ENCODE peak calls at places on chromosomes 12 and 14, in ten cellular contexts. One of them, this sample, is unnamed.

GRCh38 chr14:72535485-72535884 is 358.4 kb downstream of the DPF3 start:
- DNase-seq in SW480: no peak
- DNase-seq in NCI-H2081: no peak
- DNase-seq in RWPE2: no peak
- DNase-seq in posterior cingulate gyrus: no peak
- DNase-seq in GM23248: no peak
- DNase-seq in neural progenitor cell: no peak
- DNase-seq in left ventricle myocardium superior: no peak
- DNase-seq in nucleus accumbens: no peak
- DNase-seq in A549: no peak
- DNase-seq in this sample: peak; percentile 30

GRCh38 chr14:76773188-76773885 is 12.1 kb downstream of the VASH1 start:
- DNase-seq in SW480: peak; percentile 69
- DNase-seq in NCI-H2081: no peak
- DNase-seq in RWPE2: peak; percentile 38
- DNase-seq in posterior cingulate gyrus: no peak
- DNase-seq in GM23248: peak; percentile 90
- DNase-seq in neural progenitor cell: no peak
- DNase-seq in left ventricle myocardium superior: peak; percentile 59
- DNase-seq in nucleus accumbens: peak; percentile 41
- DNase-seq in A549: peak; percentile 54
- DNase-seq in this sample: no peak

GRCh38 chr14:26702721-26703250 is 105.0 kb upstream of the NOVA1 start:
- DNase-seq in SW480: no peak
- DNase-seq in NCI-H2081: no peak
- DNase-seq in RWPE2: no peak
- DNase-seq in posterior cingulate gyrus: no peak
- DNase-seq in GM23248: peak; percentile 31
- DNase-seq in neural progenitor cell: peak; percentile 3
- DNase-seq in left ventricle myocardium superior: no peak
- DNase-seq in nucleus accumbens: no peak
- DNase-seq in A549: no peak
- DNase-seq in this sample: no peak

GRCh38 chr12:131132118-131132892 is 178.6 kb downstream of the ADGRD1 start:
- DNase-seq in SW480: peak; percentile 70
- DNase-seq in NCI-H2081: peak; percentile 20
- DNase-seq in RWPE2: no peak
- DNase-seq in posterior cingulate gyrus: peak; percentile 74
- DNase-seq in GM23248: peak; percentile 85
- DNase-seq in neural progenitor cell: peak; percentile 91
- DNase-seq in left ventricle myocardium superior: peak; percentile 82
- DNase-seq in nucleus accumbens: peak; percentile 46
- DNase-seq in A549: peak; percentile 79
- DNase-seq in this sample: no peak

GRCh38 chr14:32027255-32027939 is 49.7 kb upstream of the ARHGAP5 start:
- DNase-seq in SW480: no peak
- DNase-seq in NCI-H2081: no peak
- DNase-seq in RWPE2: no peak
- DNase-seq in posterior cingulate gyrus: no peak
- DNase-seq in GM23248: peak; percentile 20
- DNase-seq in neural progenitor cell: no peak
- DNase-seq in left ventricle myocardium superior: no peak
- DNase-seq in nucleus accumbens: no peak
- DNase-seq in A549: peak; percentile 32
- DNase-seq in this sample: no peak

GRCh38 chr12:64660237-64661018 is 50.1 kb downstream of the RASSF3 start:
- DNase-seq in SW480: no peak
- DNase-seq in NCI-H2081: no peak
- DNase-seq in RWPE2: no peak
- DNase-seq in posterior cingulate gyrus: no peak
- DNase-seq in GM23248: no peak
- DNase-seq in neural progenitor cell: no peak
- DNase-seq in left ventricle myocardium superior: no peak
- DNase-seq in nucleus accumbens: no peak
- DNase-seq in A549: no peak
- DNase-seq in this sample: no peak

GRCh38 chr14:60722163-60722835 is 1.9 kb downstream of the SIX4 start:
- DNase-seq in SW480: peak; percentile 87
- DNase-seq in NCI-H2081: peak; percentile 7
- DNase-seq in RWPE2: peak; percentile 84
- DNase-seq in posterior cingulate gyrus: peak; percentile 16
- DNase-seq in GM23248: peak; percentile 80
- DNase-seq in neural progenitor cell: peak; percentile 86
- DNase-seq in left ventricle myocardium superior: peak; percentile 27
- DNase-seq in nucleus accumbens: no peak
- DNase-seq in A549: peak; percentile 50
- DNase-seq in this sample: no peak

GRCh38 chr12:51419473-51420228 is 5.0 kb upstream of the SLC4A8 start:
- DNase-seq in SW480: no peak
- DNase-seq in NCI-H2081: peak; percentile 61
- DNase-seq in RWPE2: no peak
- DNase-seq in posterior cingulate gyrus: no peak
- DNase-seq in GM23248: peak; percentile 11
- DNase-seq in neural progenitor cell: peak; percentile 54
- DNase-seq in left ventricle myocardium superior: no peak
- DNase-seq in nucleus accumbens: peak; percentile 13
- DNase-seq in A549: peak; percentile 25
- DNase-seq in this sample: no peak

GRCh38 chr12:1474059-1474537 is 120.3 kb downstream of the FBXL14 start:
- DNase-seq in SW480: peak; percentile 78
- DNase-seq in NCI-H2081: no peak
- DNase-seq in RWPE2: no peak
- DNase-seq in posterior cingulate gyrus: no peak
- DNase-seq in GM23248: peak; percentile 97
- DNase-seq in neural progenitor cell: no peak
- DNase-seq in left ventricle myocardium superior: no peak
- DNase-seq in nucleus accumbens: no peak
- DNase-seq in A549: peak; percentile 12
- DNase-seq in this sample: peak; percentile 42

GRCh38 chr14:91032250-91032649 is 28.2 kb downstream of the RPS6KA5 start:
- DNase-seq in SW480: no peak
- DNase-seq in NCI-H2081: no peak
- DNase-seq in RWPE2: no peak
- DNase-seq in posterior cingulate gyrus: no peak
- DNase-seq in GM23248: no peak
- DNase-seq in neural progenitor cell: no peak
- DNase-seq in left ventricle myocardium superior: no peak
- DNase-seq in nucleus accumbens: no peak
- DNase-seq in A549: no peak
- DNase-seq in this sample: no peak

GRCh38 chr12:120538281-120539156 is 4.4 kb downstream of the RNF10 start:
- DNase-seq in SW480: peak; percentile 55
- DNase-seq in NCI-H2081: no peak
- DNase-seq in RWPE2: no peak
- DNase-seq in posterior cingulate gyrus: no peak
- DNase-seq in GM23248: peak; percentile 72
- DNase-seq in neural progenitor cell: no peak
- DNase-seq in left ventricle myocardium superior: peak; percentile 73
- DNase-seq in nucleus accumbens: no peak
- DNase-seq in A549: no peak
- DNase-seq in this sample: no peak

GRCh38 chr12:96241484-96242256 is 47.5 kb downstream of the ELK3 start:
- DNase-seq in SW480: no peak
- DNase-seq in NCI-H2081: no peak
- DNase-seq in RWPE2: peak; percentile 19
- DNase-seq in posterior cingulate gyrus: no peak
- DNase-seq in GM23248: peak; percentile 99
- DNase-seq in neural progenitor cell: no peak
- DNase-seq in left ventricle myocardium superior: no peak
- DNase-seq in nucleus accumbens: no peak
- DNase-seq in A549: no peak
- DNase-seq in this sample: no peak

GRCh38 chr14:76599556-76599955 is 161.7 kb upstream of the VASH1 start:
- DNase-seq in SW480: no peak
- DNase-seq in NCI-H2081: no peak
- DNase-seq in RWPE2: no peak
- DNase-seq in posterior cingulate gyrus: no peak
- DNase-seq in GM23248: no peak
- DNase-seq in neural progenitor cell: no peak
- DNase-seq in left ventricle myocardium superior: no peak
- DNase-seq in nucleus accumbens: no peak
- DNase-seq in A549: no peak
- DNase-seq in this sample: no peak

GRCh38 chr14:81066672-81067071 is 111.3 kb downstream of the TSHR start:
- DNase-seq in SW480: no peak
- DNase-seq in NCI-H2081: no peak
- DNase-seq in RWPE2: no peak
- DNase-seq in posterior cingulate gyrus: no peak
- DNase-seq in GM23248: no peak
- DNase-seq in neural progenitor cell: no peak
- DNase-seq in left ventricle myocardium superior: no peak
- DNase-seq in nucleus accumbens: no peak
- DNase-seq in A549: no peak
- DNase-seq in this sample: no peak

GRCh38 chr12:114674201-114675047 is 9.6 kb downstream of the TBX3 start:
- DNase-seq in SW480: no peak
- DNase-seq in NCI-H2081: no peak
- DNase-seq in RWPE2: peak; percentile 60
- DNase-seq in posterior cingulate gyrus: no peak
- DNase-seq in GM23248: no peak
- DNase-seq in neural progenitor cell: peak; percentile 56
- DNase-seq in left ventricle myocardium superior: no peak
- DNase-seq in nucleus accumbens: no peak
- DNase-seq in A549: no peak
- DNase-seq in this sample: no peak

GRCh38 chr14:104434214-104435076 is 145.1 kb upstream of the C14orf180 start:
- DNase-seq in SW480: no peak
- DNase-seq in NCI-H2081: no peak
- DNase-seq in RWPE2: no peak
- DNase-seq in posterior cingulate gyrus: no peak
- DNase-seq in GM23248: no peak
- DNase-seq in neural progenitor cell: no peak
- DNase-seq in left ventricle myocardium superior: no peak
- DNase-seq in nucleus accumbens: no peak
- DNase-seq in A549: no peak
- DNase-seq in this sample: no peak

GRCh38 chr12:124744659-124745467 is 118.8 kb downstream of the SCARB1 start:
- DNase-seq in SW480: peak; percentile 89
- DNase-seq in NCI-H2081: no peak
- DNase-seq in RWPE2: no peak
- DNase-seq in posterior cingulate gyrus: no peak
- DNase-seq in GM23248: peak; percentile 48
- DNase-seq in neural progenitor cell: no peak
- DNase-seq in left ventricle myocardium superior: peak; percentile 47
- DNase-seq in nucleus accumbens: no peak
- DNase-seq in A549: peak; percentile 91
- DNase-seq in this sample: no peak

GRCh38 chr14:95146079-95146771 is 11.1 kb downstream of the DICER1 start:
- DNase-seq in SW480: no peak
- DNase-seq in NCI-H2081: no peak
- DNase-seq in RWPE2: no peak
- DNase-seq in posterior cingulate gyrus: no peak
- DNase-seq in GM23248: no peak
- DNase-seq in neural progenitor cell: no peak
- DNase-seq in left ventricle myocardium superior: no peak
- DNase-seq in nucleus accumbens: no peak
- DNase-seq in A549: no peak
- DNase-seq in this sample: no peak

GRCh38 chr12:107610030-107610859 is 75.4 kb upstream of the PWP1 start:
- DNase-seq in SW480: peak; percentile 16
- DNase-seq in NCI-H2081: peak; percentile 60
- DNase-seq in RWPE2: no peak
- DNase-seq in posterior cingulate gyrus: no peak
- DNase-seq in GM23248: peak; percentile 64
- DNase-seq in neural progenitor cell: peak; percentile 73
- DNase-seq in left ventricle myocardium superior: peak; percentile 43
- DNase-seq in nucleus accumbens: no peak
- DNase-seq in A549: peak; percentile 58
- DNase-seq in this sample: peak; percentile 1

GRCh38 chr14:49586673-49587460 is 687 bp upstream of the RPS29 start:
- DNase-seq in SW480: peak; percentile 75
- DNase-seq in NCI-H2081: peak; percentile 53
- DNase-seq in RWPE2: no peak
- DNase-seq in posterior cingulate gyrus: peak; percentile 25
- DNase-seq in GM23248: peak; percentile 73
- DNase-seq in neural progenitor cell: peak; percentile 57
- DNase-seq in left ventricle myocardium superior: peak; percentile 35
- DNase-seq in nucleus accumbens: peak; percentile 54
- DNase-seq in A549: peak; percentile 51
- DNase-seq in this sample: peak; percentile 70

GRCh38 chr14:54420478-54421116 is 20.6 kb downstream of the CNIH1 start:
- DNase-seq in SW480: peak; percentile 24
- DNase-seq in NCI-H2081: no peak
- DNase-seq in RWPE2: no peak
- DNase-seq in posterior cingulate gyrus: peak; percentile 21
- DNase-seq in GM23248: peak; percentile 74
- DNase-seq in neural progenitor cell: peak; percentile 53
- DNase-seq in left ventricle myocardium superior: no peak
- DNase-seq in nucleus accumbens: peak; percentile 10
- DNase-seq in A549: peak; percentile 55
- DNase-seq in this sample: no peak

GRCh38 chr12:48999371-49000131 is at the start of gene DDN:
- DNase-seq in SW480: peak; percentile 65
- DNase-seq in NCI-H2081: peak; percentile 64
- DNase-seq in RWPE2: no peak
- DNase-seq in posterior cingulate gyrus: no peak
- DNase-seq in GM23248: peak; percentile 78
- DNase-seq in neural progenitor cell: peak; percentile 69
- DNase-seq in left ventricle myocardium superior: peak; percentile 62
- DNase-seq in nucleus accumbens: no peak
- DNase-seq in A549: no peak
- DNase-seq in this sample: no peak

GRCh38 chr12:53046655-53047220 is 3.1 kb upstream of the TNS2 start:
- DNase-seq in SW480: peak; percentile 90
- DNase-seq in NCI-H2081: peak; percentile 63
- DNase-seq in RWPE2: no peak
- DNase-seq in posterior cingulate gyrus: peak; percentile 77
- DNase-seq in GM23248: peak; percentile 89
- DNase-seq in neural progenitor cell: peak; percentile 72
- DNase-seq in left ventricle myocardium superior: no peak
- DNase-seq in nucleus accumbens: peak; percentile 76
- DNase-seq in A549: peak; percentile 81
- DNase-seq in this sample: no peak

GRCh38 chr14:72786377-72787350 is 107.2 kb downstream of the DPF3 start:
- DNase-seq in SW480: no peak
- DNase-seq in NCI-H2081: no peak
- DNase-seq in RWPE2: no peak
- DNase-seq in posterior cingulate gyrus: no peak
- DNase-seq in GM23248: no peak
- DNase-seq in neural progenitor cell: no peak
- DNase-seq in left ventricle myocardium superior: no peak
- DNase-seq in nucleus accumbens: no peak
- DNase-seq in A549: no peak
- DNase-seq in this sample: no peak

GRCh38 chr14:32702571-32702970 is 236.1 kb upstream of the NPAS3 start:
- DNase-seq in SW480: no peak
- DNase-seq in NCI-H2081: no peak
- DNase-seq in RWPE2: no peak
- DNase-seq in posterior cingulate gyrus: peak; percentile 45
- DNase-seq in GM23248: peak; percentile 62
- DNase-seq in neural progenitor cell: peak; percentile 78
- DNase-seq in left ventricle myocardium superior: peak; percentile 61
- DNase-seq in nucleus accumbens: peak; percentile 71
- DNase-seq in A549: no peak
- DNase-seq in this sample: no peak

GRCh38 chr14:60114881-60115280 is 23.2 kb downstream of the PCNX4 start:
- DNase-seq in SW480: no peak
- DNase-seq in NCI-H2081: no peak
- DNase-seq in RWPE2: no peak
- DNase-seq in posterior cingulate gyrus: no peak
- DNase-seq in GM23248: no peak
- DNase-seq in neural progenitor cell: no peak
- DNase-seq in left ventricle myocardium superior: no peak
- DNase-seq in nucleus accumbens: no peak
- DNase-seq in A549: no peak
- DNase-seq in this sample: no peak

GRCh38 chr14:59360923-59361794 is 104.0 kb downstream of the GPR135 start:
- DNase-seq in SW480: peak; percentile 72
- DNase-seq in NCI-H2081: peak; percentile 55
- DNase-seq in RWPE2: peak; percentile 95
- DNase-seq in posterior cingulate gyrus: peak; percentile 47
- DNase-seq in GM23248: peak; percentile 79
- DNase-seq in neural progenitor cell: no peak
- DNase-seq in left ventricle myocardium superior: peak; percentile 90
- DNase-seq in nucleus accumbens: peak; percentile 44
- DNase-seq in A549: peak; percentile 69
- DNase-seq in this sample: no peak

GRCh38 chr12:48903363-48903981 is 21.8 kb downstream of the FKBP11 start:
- DNase-seq in SW480: no peak
- DNase-seq in NCI-H2081: no peak
- DNase-seq in RWPE2: no peak
- DNase-seq in posterior cingulate gyrus: no peak
- DNase-seq in GM23248: peak; percentile 31
- DNase-seq in neural progenitor cell: no peak
- DNase-seq in left ventricle myocardium superior: no peak
- DNase-seq in nucleus accumbens: no peak
- DNase-seq in A549: no peak
- DNase-seq in this sample: no peak

This sample was measured in KG1.